ENCODE peak calls at places on chromosomes 6 and 20, in four cellular contexts. One of them, this sample, is unnamed.

GRCh38 chr6:90691823-90692222 is 105.0 kb upstream of the MAP3K7 start:
- DNase-seq in spleen: no peak
- DNase-seq in choroid plexus epithelial cell: no peak
- DNase-seq in fibroblast of mammary gland: no peak
- DNase-seq in this sample: no peak

GRCh38 chr20:54123587-54124180 is 50.1 kb downstream of the CYP24A1 start:
- DNase-seq in spleen: no peak
- DNase-seq in choroid plexus epithelial cell: peak
- DNase-seq in fibroblast of mammary gland: peak
- DNase-seq in this sample: peak

GRCh38 chr20:32466739-32467505 is 108.8 kb downstream of the ASXL1 start:
- DNase-seq in spleen: no peak
- DNase-seq in choroid plexus epithelial cell: no peak
- DNase-seq in fibroblast of mammary gland: no peak
- DNase-seq in this sample: no peak

GRCh38 chr20:64080013-64080812 is at the start of gene OPRL1:
- DNase-seq in spleen: peak
- DNase-seq in choroid plexus epithelial cell: no peak
- DNase-seq in fibroblast of mammary gland: no peak
- DNase-seq in this sample: no peak

GRCh38 chr20:32626859-32627636 is 41.9 kb upstream of the NOL4L start:
- DNase-seq in spleen: peak
- DNase-seq in choroid plexus epithelial cell: no peak
- DNase-seq in fibroblast of mammary gland: no peak
- DNase-seq in this sample: no peak

GRCh38 chr6:72084992-72085569 is 198.7 kb downstream of the RIMS1 start:
- DNase-seq in spleen: no peak
- DNase-seq in choroid plexus epithelial cell: peak
- DNase-seq in fibroblast of mammary gland: peak
- DNase-seq in this sample: peak

GRCh38 chr6:20001286-20001685 is 164.1 kb downstream of the ID4 start:
- DNase-seq in spleen: no peak
- DNase-seq in choroid plexus epithelial cell: no peak
- DNase-seq in fibroblast of mammary gland: no peak
- DNase-seq in this sample: no peak

GRCh38 chr20:40562031-40562430 is 127.0 kb downstream of the MAFB start:
- DNase-seq in spleen: no peak
- DNase-seq in choroid plexus epithelial cell: peak
- DNase-seq in fibroblast of mammary gland: peak
- DNase-seq in this sample: no peak

GRCh38 chr6:96898241-96898851 is 655 bp upstream of the NDUFAF4 start:
- DNase-seq in spleen: no peak
- DNase-seq in choroid plexus epithelial cell: peak
- DNase-seq in fibroblast of mammary gland: peak
- DNase-seq in this sample: peak

GRCh38 chr6:16947461-16948159 is 154.2 kb upstream of the STMND1 start:
- DNase-seq in spleen: no peak
- DNase-seq in choroid plexus epithelial cell: peak
- DNase-seq in fibroblast of mammary gland: peak
- DNase-seq in this sample: peak

GRCh38 chr6:138372711-138373463 is 4.8 kb upstream of the SMIM28 start:
- DNase-seq in spleen: no peak
- DNase-seq in choroid plexus epithelial cell: peak
- DNase-seq in fibroblast of mammary gland: peak
- DNase-seq in this sample: peak

GRCh38 chr6:9428416-9429172 is 986.3 kb downstream of the TFAP2A start:
- DNase-seq in spleen: no peak
- DNase-seq in choroid plexus epithelial cell: peak
- DNase-seq in fibroblast of mammary gland: peak
- DNase-seq in this sample: peak

GRCh38 chr6:42390228-42390934 is 61.3 kb downstream of the TRERF1 start:
- DNase-seq in spleen: no peak
- DNase-seq in choroid plexus epithelial cell: no peak
- DNase-seq in fibroblast of mammary gland: no peak
- DNase-seq in this sample: no peak

GRCh38 chr6:119444642-119445557 is 95.3 kb upstream of the MAN1A1 start:
- DNase-seq in spleen: no peak
- DNase-seq in choroid plexus epithelial cell: no peak
- DNase-seq in fibroblast of mammary gland: peak
- DNase-seq in this sample: no peak

GRCh38 chr6:14292119-14292518 is 174.5 kb downstream of the CD83 start:
- DNase-seq in spleen: no peak
- DNase-seq in choroid plexus epithelial cell: no peak
- DNase-seq in fibroblast of mammary gland: no peak
- DNase-seq in this sample: no peak

GRCh38 chr6:44082872-44083321 is 44.4 kb downstream of the MRPL14 start:
- DNase-seq in spleen: no peak
- DNase-seq in choroid plexus epithelial cell: no peak
- DNase-seq in fibroblast of mammary gland: no peak
- DNase-seq in this sample: no peak

GRCh38 chr6:54260025-54260424 is 48.2 kb upstream of the TINAG start:
- DNase-seq in spleen: no peak
- DNase-seq in choroid plexus epithelial cell: no peak
- DNase-seq in fibroblast of mammary gland: no peak
- DNase-seq in this sample: no peak

GRCh38 chr6:33241968-33242367 is 29.7 kb downstream of the VPS52 start:
- DNase-seq in spleen: no peak
- DNase-seq in choroid plexus epithelial cell: no peak
- DNase-seq in fibroblast of mammary gland: no peak
- DNase-seq in this sample: no peak

GRCh38 chr20:34069341-34070078 is 42.5 kb downstream of the EIF2S2 start:
- DNase-seq in spleen: no peak
- DNase-seq in choroid plexus epithelial cell: peak
- DNase-seq in fibroblast of mammary gland: peak
- DNase-seq in this sample: peak

GRCh38 chr6:166715065-166715464 is 88.0 kb upstream of the RPS6KA2 start:
- DNase-seq in spleen: no peak
- DNase-seq in choroid plexus epithelial cell: no peak
- DNase-seq in fibroblast of mammary gland: no peak
- DNase-seq in this sample: no peak

GRCh38 chr20:57882451-57883161 is 172.8 kb upstream of the PMEPA1 start:
- DNase-seq in spleen: no peak
- DNase-seq in choroid plexus epithelial cell: no peak
- DNase-seq in fibroblast of mammary gland: no peak
- DNase-seq in this sample: no peak
- TF ChIP-seq CTCF in spleen: no peak
- TF ChIP-seq CTCF in choroid plexus epithelial cell: no peak
- TF ChIP-seq CTCF in fibroblast of mammary gland: no peak
- TF ChIP-seq CTCF in this sample: no peak

GRCh38 chr20:25469558-25469957 is 62.1 kb downstream of the GINS1 start:
- DNase-seq in spleen: peak
- DNase-seq in choroid plexus epithelial cell: no peak
- DNase-seq in fibroblast of mammary gland: no peak
- DNase-seq in this sample: no peak
- H3K4me3 ChIP-seq in spleen: no peak
- H3K4me3 ChIP-seq in choroid plexus epithelial cell: no peak
- H3K4me3 ChIP-seq in fibroblast of mammary gland: no peak
- H3K4me3 ChIP-seq in this sample: no peak

GRCh38 chr6:101397199-101397598 is 3.7 kb downstream of the GRIK2 start:
- DNase-seq in spleen: no peak
- DNase-seq in choroid plexus epithelial cell: peak
- DNase-seq in fibroblast of mammary gland: peak
- DNase-seq in this sample: peak
- TF ChIP-seq CTCF in spleen: no peak
- TF ChIP-seq CTCF in choroid plexus epithelial cell: peak
- TF ChIP-seq CTCF in fibroblast of mammary gland: peak
- TF ChIP-seq CTCF in this sample: no peak

DNA sequence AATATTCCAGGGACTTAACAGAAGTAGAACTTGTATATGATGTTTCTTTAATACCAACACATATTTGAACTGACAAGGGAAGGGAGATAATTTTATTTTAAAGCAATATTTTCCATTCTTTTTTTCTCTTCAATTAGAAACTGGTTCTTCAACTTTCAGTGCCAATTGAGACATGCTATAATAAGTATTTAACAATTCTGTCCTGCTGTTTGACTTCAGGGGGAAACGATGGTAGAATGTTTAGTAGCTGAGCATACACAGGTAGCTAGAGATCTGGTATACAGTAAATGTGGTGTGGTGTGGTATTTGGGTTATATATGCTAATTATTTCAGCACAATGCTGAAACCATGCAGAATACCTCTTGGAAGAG is 156.9 kb downstream of the ARID1B start:
- DNase-seq in spleen: no peak
- DNase-seq in choroid plexus epithelial cell: no peak
- DNase-seq in fibroblast of mammary gland: no peak
- DNase-seq in this sample: no peak
- H3K4me3 ChIP-seq in spleen: no peak
- H3K4me3 ChIP-seq in choroid plexus epithelial cell: no peak
- H3K4me3 ChIP-seq in fibroblast of mammary gland: no peak
- H3K4me3 ChIP-seq in this sample: no peak

GRCh38 chr6:3902786-3903648 is 53.8 kb downstream of the FAM50B start:
- DNase-seq in spleen: no peak
- DNase-seq in choroid plexus epithelial cell: no peak
- DNase-seq in fibroblast of mammary gland: no peak
- DNase-seq in this sample: no peak

GRCh38 chr6:3899061-3899460 is 49.9 kb downstream of the FAM50B start:
- DNase-seq in spleen: no peak
- DNase-seq in choroid plexus epithelial cell: no peak
- DNase-seq in fibroblast of mammary gland: no peak
- DNase-seq in this sample: no peak

GRCh38 chr6:3900744-3901351 is 51.7 kb downstream of the FAM50B start:
- DNase-seq in spleen: no peak
- DNase-seq in choroid plexus epithelial cell: peak
- DNase-seq in fibroblast of mammary gland: no peak
- DNase-seq in this sample: no peak

GRCh38 chr6:3898270-3898994 is 49.3 kb downstream of the FAM50B start:
- DNase-seq in spleen: no peak
- DNase-seq in choroid plexus epithelial cell: no peak
- DNase-seq in fibroblast of mammary gland: peak
- DNase-seq in this sample: no peak

DNA sequence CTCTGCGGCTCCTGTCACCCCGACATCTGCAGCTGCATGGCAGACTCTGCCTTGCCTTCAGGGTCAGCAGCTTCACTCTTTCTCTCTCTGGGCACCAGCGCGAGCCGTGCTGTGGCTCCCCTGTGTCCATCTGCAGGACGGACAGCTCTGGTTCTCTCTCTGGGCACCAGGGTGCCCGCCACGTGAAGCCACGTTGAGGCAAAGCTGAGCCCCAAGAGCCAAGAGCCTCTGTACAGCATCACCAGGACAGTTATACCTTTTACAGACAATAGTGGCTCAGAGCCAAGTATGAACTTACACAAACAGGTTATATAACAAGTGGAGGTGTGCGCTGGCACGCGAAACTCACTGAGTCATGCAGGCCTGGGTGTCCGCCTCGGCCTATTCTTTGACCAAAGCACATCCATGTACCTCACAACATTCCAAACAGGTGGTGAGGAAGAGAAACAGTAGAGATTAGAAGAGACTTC is 50.8 kb downstream of the FAM50B start:
- DNase-seq in spleen: no peak
- DNase-seq in choroid plexus epithelial cell: no peak
- DNase-seq in fibroblast of mammary gland: no peak
- DNase-seq in this sample: no peak
- TF ChIP-seq CTCF in spleen: no peak
- TF ChIP-seq CTCF in choroid plexus epithelial cell: no peak
- TF ChIP-seq CTCF in fibroblast of mammary gland: no peak
- TF ChIP-seq CTCF in this sample: no peak

GRCh38 chr6:133889557-133890301 is 816 bp downstream of the TCF21 start:
- DNase-seq in spleen: no peak
- DNase-seq in choroid plexus epithelial cell: peak
- DNase-seq in fibroblast of mammary gland: no peak
- DNase-seq in this sample: peak
- H3K4me3 ChIP-seq in spleen: peak
- H3K4me3 ChIP-seq in choroid plexus epithelial cell: peak
- H3K4me3 ChIP-seq in fibroblast of mammary gland: no peak
- H3K4me3 ChIP-seq in this sample: peak